ENCODE peak calls at places on chromosome 16, in five cellular contexts. One of them, this sample, is unnamed.

GRCh38 chr16:72752004-72752695 is 295.8 kb downstream of the ZFHX3 start:
- DNase-seq in right lobe of liver: no peak
- DNase-seq in PC-9: no peak
- DNase-seq in GM20000: no peak
- DNase-seq in fibroblast of pulmonary artery: no peak
- DNase-seq in this sample: no peak

GRCh38 chr16:72203401-72203800 is 31.4 kb upstream of the PMFBP1 start:
- DNase-seq in right lobe of liver: no peak
- DNase-seq in GM20000: peak
- DNase-seq in PC-9: no peak
- DNase-seq in fibroblast of pulmonary artery: peak
- DNase-seq in this sample: peak

GRCh38 chr16:89738072-89738377 is 16.7 kb downstream of the ZNF276 start:
- DNase-seq in PC-9: no peak
- DNase-seq in fibroblast of pulmonary artery: no peak
- DNase-seq in GM20000: no peak
- DNase-seq in right lobe of liver: no peak
- DNase-seq in this sample: no peak

GRCh38 chr16:67339453-67339852 is 12.8 kb downstream of the LRRC36 start:
- DNase-seq in right lobe of liver: no peak
- DNase-seq in PC-9: no peak
- DNase-seq in fibroblast of pulmonary artery: peak
- DNase-seq in GM20000: peak
- DNase-seq in this sample: no peak

GRCh38 chr16:1165511-1165910 is 12.6 kb downstream of the CACNA1H start:
- DNase-seq in right lobe of liver: no peak
- DNase-seq in fibroblast of pulmonary artery: no peak
- DNase-seq in PC-9: no peak
- DNase-seq in GM20000: no peak
- DNase-seq in this sample: no peak

GRCh38 chr16:83994087-83994486 is 26.0 kb downstream of the NECAB2 start:
- DNase-seq in GM20000: no peak
- DNase-seq in right lobe of liver: no peak
- DNase-seq in PC-9: peak
- DNase-seq in fibroblast of pulmonary artery: peak
- DNase-seq in this sample: no peak

GRCh38 chr16:58501242-58502131 is 1.5 kb downstream of the NDRG4 start:
- DNase-seq in PC-9: no peak
- DNase-seq in GM20000: no peak
- DNase-seq in right lobe of liver: no peak
- DNase-seq in fibroblast of pulmonary artery: no peak
- DNase-seq in this sample: peak

GRCh38 chr16:68022728-68023537 is at the start of the genes DDX28 and DUS2:
- DNase-seq in fibroblast of pulmonary artery: peak
- DNase-seq in GM20000: peak
- DNase-seq in right lobe of liver: peak
- DNase-seq in PC-9: peak
- DNase-seq in this sample: peak

GRCh38 chr16:66408181-66409048 is 18.7 kb upstream of the BEAN1 start:
- DNase-seq in GM20000: no peak
- DNase-seq in right lobe of liver: no peak
- DNase-seq in PC-9: peak
- DNase-seq in fibroblast of pulmonary artery: peak
- DNase-seq in this sample: no peak

GRCh38 chr16:88531931-88532433 is 38.2 kb upstream of the ZC3H18 start:
- DNase-seq in right lobe of liver: no peak
- DNase-seq in GM20000: no peak
- DNase-seq in PC-9: no peak
- DNase-seq in fibroblast of pulmonary artery: no peak
- DNase-seq in this sample: no peak

GRCh38 chr16:82649766-82650165 is 23.0 kb downstream of the CDH13 start:
- DNase-seq in right lobe of liver: no peak
- DNase-seq in PC-9: no peak
- DNase-seq in fibroblast of pulmonary artery: no peak
- DNase-seq in GM20000: no peak
- DNase-seq in this sample: no peak

GRCh38 chr16:65070831-65071230 is 51.0 kb downstream of the CDH11 start:
- DNase-seq in right lobe of liver: peak
- DNase-seq in GM20000: no peak
- DNase-seq in PC-9: no peak
- DNase-seq in fibroblast of pulmonary artery: peak
- DNase-seq in this sample: no peak

GRCh38 chr16:84024854-84025253 is 17.7 kb downstream of the SLC38A8 start:
- DNase-seq in right lobe of liver: no peak
- DNase-seq in fibroblast of pulmonary artery: peak
- DNase-seq in PC-9: no peak
- DNase-seq in GM20000: no peak
- DNase-seq in this sample: no peak

GRCh38 chr16:88910284-88911147 is 44.1 kb upstream of the PABPN1L start:
- DNase-seq in GM20000: no peak
- DNase-seq in fibroblast of pulmonary artery: no peak
- DNase-seq in right lobe of liver: no peak
- DNase-seq in PC-9: no peak
- DNase-seq in this sample: no peak

GRCh38 chr16:68126395-68126794 is 41.2 kb downstream of the NFATC3 start:
- DNase-seq in PC-9: no peak
- DNase-seq in fibroblast of pulmonary artery: no peak
- DNase-seq in GM20000: peak
- DNase-seq in right lobe of liver: no peak
- DNase-seq in this sample: peak

GRCh38 chr16:83966153-83966696 is 1.8 kb upstream of the NECAB2 start:
- DNase-seq in right lobe of liver: no peak
- DNase-seq in fibroblast of pulmonary artery: no peak
- DNase-seq in GM20000: no peak
- DNase-seq in PC-9: no peak
- DNase-seq in this sample: no peak

GRCh38 chr16:10944249-10945064 is at the start of gene CLEC16A:
- DNase-seq in right lobe of liver: peak
- DNase-seq in GM20000: peak
- DNase-seq in fibroblast of pulmonary artery: peak
- DNase-seq in PC-9: peak
- DNase-seq in this sample: peak
- TF ChIP-seq CTCF in right lobe of liver: no peak
- TF ChIP-seq CTCF in GM20000: no peak
- TF ChIP-seq CTCF in fibroblast of pulmonary artery: no peak
- TF ChIP-seq CTCF in PC-9: peak
- TF ChIP-seq CTCF in this sample: no peak

DNA sequence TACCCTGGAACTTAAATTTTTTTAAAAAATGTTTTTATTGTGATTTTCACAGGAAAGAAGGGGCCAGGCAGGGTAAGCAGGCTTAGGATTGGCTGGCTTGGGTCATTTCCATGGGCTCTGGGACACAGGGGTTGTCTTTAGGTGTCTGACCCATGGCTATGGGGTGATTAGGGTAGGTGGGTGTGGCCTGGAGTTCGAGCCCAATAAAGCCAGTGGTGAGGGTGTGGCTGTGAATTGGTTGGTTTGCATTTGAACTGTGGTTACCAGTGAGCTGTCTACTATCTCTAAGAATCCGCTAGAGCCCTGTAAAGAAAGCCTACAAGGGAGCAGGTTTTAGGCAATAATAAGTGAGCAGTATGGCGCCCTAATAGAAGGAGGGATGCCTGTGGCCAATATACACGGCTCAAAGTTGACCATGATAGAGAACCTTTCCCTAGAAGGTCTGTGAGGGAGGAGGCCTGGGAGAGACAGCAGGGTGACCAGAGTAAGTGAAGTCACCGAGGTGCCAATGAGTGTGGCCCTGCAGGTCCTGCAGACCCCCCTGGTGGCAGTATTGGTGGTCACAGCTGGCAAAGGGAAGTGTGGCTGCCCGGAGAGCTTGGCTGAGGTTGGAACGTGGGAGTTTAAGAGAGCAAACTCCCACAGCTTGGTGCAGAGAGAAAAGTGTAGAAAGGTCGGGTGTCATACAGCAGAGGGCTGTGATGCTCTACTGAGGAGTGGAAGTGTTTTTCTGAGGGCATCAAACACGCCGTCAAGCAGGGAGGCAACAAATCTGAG is 454.0 kb downstream of the WWOX start:
- DNase-seq in GM20000: no peak
- DNase-seq in fibroblast of pulmonary artery: no peak
- DNase-seq in right lobe of liver: no peak
- DNase-seq in PC-9: no peak
- DNase-seq in this sample: no peak
- TF ChIP-seq CTCF in GM20000: no peak
- TF ChIP-seq CTCF in fibroblast of pulmonary artery: no peak
- TF ChIP-seq CTCF in right lobe of liver: no peak
- TF ChIP-seq CTCF in PC-9: no peak
- TF ChIP-seq CTCF in this sample: no peak

DNA sequence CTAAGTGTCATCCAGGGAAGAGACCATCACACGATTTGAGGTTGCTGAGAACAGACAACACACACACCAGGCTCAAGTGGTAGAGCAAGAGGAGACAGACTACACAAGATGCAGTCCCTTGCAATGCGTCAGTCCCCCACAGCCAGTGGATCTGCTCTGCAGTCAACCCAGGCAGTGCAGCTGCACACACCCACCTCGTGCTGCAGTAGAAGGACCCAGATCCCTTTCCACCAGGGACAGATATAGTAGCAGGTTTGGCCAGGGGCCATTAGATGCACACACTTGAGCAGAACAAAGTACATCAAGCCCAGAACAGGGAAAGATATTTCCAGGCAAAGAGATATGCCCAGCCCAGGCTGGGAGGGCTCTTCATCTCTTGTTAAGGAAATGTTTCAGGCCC is 112.9 kb downstream of the GRIN2A start:
- DNase-seq in GM20000: no peak
- DNase-seq in right lobe of liver: no peak
- DNase-seq in PC-9: no peak
- DNase-seq in fibroblast of pulmonary artery: no peak
- DNase-seq in this sample: no peak
- TF ChIP-seq CTCF in GM20000: no peak
- TF ChIP-seq CTCF in right lobe of liver: no peak
- TF ChIP-seq CTCF in PC-9: no peak
- TF ChIP-seq CTCF in fibroblast of pulmonary artery: no peak
- TF ChIP-seq CTCF in this sample: no peak

DNA sequence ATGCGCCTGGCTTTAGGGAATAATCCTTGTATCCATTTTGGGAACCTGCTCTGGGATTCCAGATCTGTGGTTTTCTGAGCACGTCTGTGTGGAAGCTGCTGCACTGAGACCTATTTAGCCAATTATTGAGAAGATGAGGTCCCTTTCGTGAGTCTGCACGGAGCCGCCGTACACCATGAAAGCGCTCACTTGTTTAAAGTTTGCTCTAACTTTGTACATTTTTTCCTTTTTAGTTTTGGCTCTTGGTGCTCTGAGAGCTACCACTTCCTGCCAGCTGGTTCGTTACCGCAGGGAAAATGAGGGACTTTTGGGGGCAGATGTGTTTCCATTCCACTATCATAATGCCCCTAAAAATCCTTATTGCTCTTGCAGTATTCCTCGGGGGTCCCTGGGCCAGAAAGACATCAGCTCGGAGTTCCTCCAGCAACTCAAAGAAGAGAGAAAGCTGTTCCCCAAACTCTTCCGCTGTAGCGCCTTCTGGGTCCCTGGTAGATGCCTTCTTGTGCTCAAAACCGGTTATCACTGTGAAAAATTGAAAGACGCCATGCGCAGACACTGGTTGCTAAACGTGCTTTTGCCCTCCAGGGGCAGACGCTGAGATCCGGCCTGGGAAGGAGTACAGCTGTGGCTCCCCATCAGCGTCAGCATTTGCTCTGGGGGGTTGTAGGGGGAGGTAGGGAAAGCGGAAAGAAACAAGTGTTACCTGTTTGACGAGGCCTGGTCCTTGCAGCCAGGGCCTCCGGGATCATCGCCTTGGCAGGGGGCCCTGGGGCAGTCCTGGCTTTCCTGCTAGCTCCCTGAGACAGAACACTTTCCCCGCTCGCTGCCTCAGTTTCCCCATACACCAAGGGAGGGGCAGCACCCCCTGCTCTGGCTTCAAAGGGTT is 238.1 kb downstream of the MRTFB start:
- DNase-seq in fibroblast of pulmonary artery: no peak
- DNase-seq in right lobe of liver: no peak
- DNase-seq in GM20000: peak
- DNase-seq in PC-9: peak
- DNase-seq in this sample: peak
- TF ChIP-seq CTCF in fibroblast of pulmonary artery: no peak
- TF ChIP-seq CTCF in right lobe of liver: no peak
- TF ChIP-seq CTCF in GM20000: no peak
- TF ChIP-seq CTCF in PC-9: peak
- TF ChIP-seq CTCF in this sample: no peak

GRCh38 chr16:31298958-31299357 is 39.2 kb downstream of the ITGAM start:
- DNase-seq in PC-9: no peak
- DNase-seq in right lobe of liver: no peak
- DNase-seq in fibroblast of pulmonary artery: peak
- DNase-seq in GM20000: no peak
- DNase-seq in this sample: no peak
- TF ChIP-seq CTCF in PC-9: peak
- TF ChIP-seq CTCF in right lobe of liver: no peak
- TF ChIP-seq CTCF in fibroblast of pulmonary artery: peak
- TF ChIP-seq CTCF in GM20000: peak
- TF ChIP-seq CTCF in this sample: peak

This sample was measured in GM10248.